ENCODE peak calls at places on chromosomes 11 and 22, in six cellular contexts. I is tibial nerve, A is ovary, X is Peyer's patch, U is IMR-90, L is breast epithelium. C is an unnamed sample.

GRCh38 chr11:46471943-46472661 is 80.5 kb upstream of the CHRM4 start:
- DNase-seq in L (no peak), X (no peak), A (no peak), I (no peak), U (no peak), C (no peak)

GRCh38 chr22:42263944-42264343 is 6.5 kb downstream of the TCF20 start:
- DNase-seq in U (no peak), X (no peak), A (no peak), L (no peak), I (no peak), C (no peak)

GRCh38 chr11:117851091-117851490 is 25.4 kb downstream of the FXYD6 start:
- DNase-seq in L (no peak), I (no peak), X (no peak), A (peak), U (peak), C (no peak)

GRCh38 chr11:10418259-10418949 is 36.7 kb upstream of the AMPD3 start:
- DNase-seq in X (no peak), I (no peak), A (no peak), U (peak), L (no peak), C (no peak)

GRCh38 chr11:126059238-126059761 is 3.4 kb downstream of the CDON start:
- DNase-seq in A (no peak), U (no peak), L (no peak), X (no peak), I (no peak), C (no peak)

GRCh38 chr22:36329217-36330078 is 58.3 kb downstream of the MYH9 start:
- DNase-seq in A (peak), X (peak), I (no peak), U (peak), L (peak), C (no peak)

GRCh38 chr11:92866679-92867282 is 102.7 kb upstream of the MTNR1B start:
- DNase-seq in A (no peak), L (no peak), I (no peak), X (no peak), U (no peak), C (no peak)

GRCh38 chr11:18312663-18313420 is 9.1 kb downstream of the HPS5 start:
- DNase-seq in L (peak), A (no peak), I (no peak), X (peak), U (peak), C (no peak)

GRCh38 chr22:37176464-37177061 is 11.5 kb downstream of the C1QTNF6 start:
- DNase-seq in A (peak), L (peak), X (peak), U (peak), I (peak), C (no peak)

GRCh38 chr22:26586556-26587325 is 3.2 kb downstream of the TPST2 start:
- DNase-seq in L (no peak), I (no peak), A (no peak), U (no peak), X (no peak), C (no peak)

GRCh38 chr22:32847067-32847491 is 45.6 kb downstream of the TIMP3 start:
- DNase-seq in U (no peak), X (no peak), L (peak), I (no peak), A (no peak), C (no peak)

GRCh38 chr11:100929377-100929776 is 200.2 kb downstream of the PGR start:
- DNase-seq in L (no peak), X (no peak), I (no peak), U (peak), A (no peak), C (no peak)

GRCh38 chr11:48001438-48002021 is 21.2 kb downstream of the PTPRJ start:
- DNase-seq in X (peak), L (peak), U (peak), I (no peak), A (no peak), C (no peak)

GRCh38 chr11:127993788-127994187 is 593.6 kb downstream of the ETS1 start:
- DNase-seq in A (no peak), U (no peak), I (no peak), X (no peak), L (no peak), C (no peak)
- TF ChIP-seq CTCF in A (no peak), U (no peak), I (no peak), X (no peak), L (no peak), C (no peak)

GRCh38 chr11:74490945-74491344 is 2.6 kb downstream of the LIPT2 start:
- DNase-seq in L (no peak), U (no peak), I (no peak), A (no peak), X (no peak), C (no peak)

GRCh38 chr11:74493816-74494630 is 499 bp upstream of the LIPT2 start:
- DNase-seq in I (no peak), A (no peak), X (no peak), U (peak), L (no peak), C (no peak)

GRCh38 chr11:74494916-74495315 is 1.4 kb upstream of the LIPT2 start:
- DNase-seq in A (no peak), X (no peak), U (no peak), I (no peak), L (no peak), C (no peak)

GRCh38 chr11:74492974-74493815 is at the start of gene LIPT2:
- DNase-seq in I (peak), X (peak), U (peak), L (peak), A (peak), C (no peak)

DNA sequence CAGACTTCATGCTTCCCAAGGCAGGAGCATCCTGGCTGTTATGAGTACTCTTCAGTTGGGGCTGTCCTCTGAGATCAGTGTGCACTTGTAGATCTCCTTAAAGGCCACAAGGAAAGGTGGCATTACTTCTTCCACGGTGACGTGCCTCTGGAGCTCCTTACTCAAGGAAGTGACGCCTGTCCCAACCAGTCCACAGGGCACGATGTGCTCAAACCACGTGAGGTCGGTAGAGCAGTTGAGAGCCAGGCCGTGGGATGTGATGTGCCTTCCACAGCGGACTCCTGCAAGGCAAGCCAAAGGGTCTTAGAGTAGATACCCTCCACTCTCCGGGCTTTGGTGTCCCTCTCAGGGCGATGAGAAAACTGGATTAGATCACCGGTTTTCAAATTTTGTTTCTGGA is 1.4 kb downstream of the LIPT2 start:
- DNase-seq in X (no peak), A (no peak), I (no peak), L (no peak), U (no peak), C (no peak)
- H3K4me3 ChIP-seq in X (no peak), A (no peak), I (no peak), L (no peak), U (no peak), C (no peak)

GRCh38 chr11:9208726-9209501 is 56.2 kb downstream of the DENND5A start:
- DNase-seq in A (no peak), U (no peak), L (no peak), I (no peak), X (no peak), C (no peak)

GRCh38 chr11:9210922-9211320 is 54.2 kb downstream of the DENND5A start:
- DNase-seq in A (no peak), L (no peak), I (no peak), X (no peak), U (peak), C (no peak)

GRCh38 chr11:9214765-9215164 is 50.4 kb downstream of the DENND5A start:
- DNase-seq in L (no peak), I (no peak), X (no peak), U (peak), A (no peak), C (no peak)

GRCh38 chr11:9210224-9210921 is 54.8 kb downstream of the DENND5A start:
- DNase-seq in L (no peak), A (no peak), I (no peak), X (no peak), U (no peak), C (no peak)

GRCh38 chr11:9211322-9211721 is 53.8 kb downstream of the DENND5A start:
- DNase-seq in U (no peak), L (no peak), A (no peak), I (no peak), X (no peak), C (no peak)
- TF ChIP-seq POLR2A in U (no peak), L (no peak), A (no peak), I (no peak), X (no peak), C (no peak)

GRCh38 chr22:23789638-23790037 is 2.9 kb downstream of the SMARCB1 start:
- DNase-seq in A (no peak), L (no peak), X (no peak), U (no peak), I (no peak), C (no peak)
- TF ChIP-seq CTCF in A (no peak), L (no peak), X (no peak), U (peak), I (no peak), C (no peak)

GRCh38 chr11:67455054-67455453 is at the start of gene CABP4:
- DNase-seq in U (no peak), I (no peak), X (no peak), A (no peak), L (no peak), C (no peak)
- H3K4me3 ChIP-seq in U (no peak), I (no peak), X (no peak), A (no peak), L (no peak), C (no peak)

C was measured in vagina.